ENCODE peak calls at places on chromosomes 13 and 19, in six cellular contexts. One of them, this sample, is unnamed. For H3K36me3, the result is how much of the 10 kb centered on the place peaks cover.

GRCh38 chr13:110361365-110361911 is 54.4 kb downstream of the COL4A2 start:
- DNase-seq in IMR-90: peak
- DNase-seq in mesendoderm: no peak
- DNase-seq in neuronal stem cell: no peak
- DNase-seq in H1: no peak
- DNase-seq in mesenchymal stem cell: peak
- DNase-seq in this sample: peak

GRCh38 chr13:112959206-112959605 is 9.8 kb upstream of the MCF2L start:
- DNase-seq in IMR-90: no peak
- DNase-seq in mesendoderm: no peak
- DNase-seq in neuronal stem cell: no peak
- DNase-seq in H1: no peak
- DNase-seq in mesenchymal stem cell: no peak
- DNase-seq in this sample: no peak

GRCh38 chr13:40920826-40921225 is 98.3 kb downstream of the ELF1 start:
- DNase-seq in IMR-90: peak
- DNase-seq in mesendoderm: no peak
- DNase-seq in neuronal stem cell: no peak
- DNase-seq in H1: no peak
- DNase-seq in mesenchymal stem cell: peak
- DNase-seq in this sample: no peak

GRCh38 chr13:67277581-67277980 is 47.4 kb upstream of the PCDH9 start:
- DNase-seq in IMR-90: no peak
- DNase-seq in mesendoderm: no peak
- DNase-seq in neuronal stem cell: no peak
- DNase-seq in H1: no peak
- DNase-seq in mesenchymal stem cell: no peak
- DNase-seq in this sample: no peak

GRCh38 chr13:48006396-48006795 is 5.3 kb upstream of the SUCLA2 start:
- DNase-seq in IMR-90: no peak
- DNase-seq in mesendoderm: no peak
- DNase-seq in neuronal stem cell: no peak
- DNase-seq in H1: no peak
- DNase-seq in mesenchymal stem cell: no peak
- DNase-seq in this sample: no peak

GRCh38 chr13:59743195-59743594 is 420.5 kb downstream of the DIAPH3 start:
- DNase-seq in IMR-90: peak
- DNase-seq in mesendoderm: no peak
- DNase-seq in neuronal stem cell: no peak
- DNase-seq in H1: no peak
- DNase-seq in mesenchymal stem cell: peak
- DNase-seq in this sample: no peak

GRCh38 chr19:40388486-40388885 is 1.5 kb downstream of the HIPK4 start:
- DNase-seq in IMR-90: no peak
- DNase-seq in mesendoderm: no peak
- DNase-seq in neuronal stem cell: no peak
- DNase-seq in H1: no peak
- DNase-seq in mesenchymal stem cell: no peak
- DNase-seq in this sample: no peak

GRCh38 chr19:934865-935422 is 9.1 kb downstream of the ARID3A start:
- DNase-seq in IMR-90: peak
- DNase-seq in mesendoderm: no peak
- DNase-seq in neuronal stem cell: no peak
- DNase-seq in H1: no peak
- DNase-seq in mesenchymal stem cell: no peak
- DNase-seq in this sample: peak

GRCh38 chr13:37484056-37484455 is 114.5 kb downstream of the POSTN start:
- DNase-seq in IMR-90: no peak
- DNase-seq in mesendoderm: no peak
- DNase-seq in neuronal stem cell: no peak
- DNase-seq in H1: no peak
- DNase-seq in mesenchymal stem cell: no peak
- DNase-seq in this sample: no peak

GRCh38 chr13:99726261-99726894 is 225.1 kb downstream of the TM9SF2 start:
- DNase-seq in IMR-90: no peak
- DNase-seq in mesendoderm: peak
- DNase-seq in neuronal stem cell: no peak
- DNase-seq in H1: peak
- DNase-seq in mesenchymal stem cell: no peak
- DNase-seq in this sample: no peak

DNA sequence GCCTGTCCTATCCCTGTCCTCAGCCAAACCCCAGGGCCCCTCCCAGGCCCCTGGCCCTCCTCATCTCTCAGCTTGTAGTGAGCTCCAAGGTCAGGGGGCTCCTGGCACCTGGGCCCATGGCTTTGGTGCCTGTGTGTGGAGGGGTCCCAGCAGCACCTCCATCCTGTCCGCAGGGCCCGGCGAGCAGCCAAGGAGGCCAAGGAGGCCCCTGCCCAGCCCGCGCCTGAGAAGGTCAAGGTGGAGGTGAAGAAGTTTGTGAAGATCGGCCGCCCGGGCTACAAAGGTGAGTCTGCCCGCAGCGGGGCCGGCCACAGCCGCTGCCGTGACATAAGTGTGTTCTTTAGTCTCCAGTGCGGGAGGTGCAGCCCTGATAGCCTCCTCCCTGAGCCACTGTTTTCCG is 3.9 kb upstream of the AMH start:
- DNase-seq in IMR-90: no peak
- DNase-seq in mesendoderm: no peak
- DNase-seq in neuronal stem cell: no peak
- DNase-seq in H1: no peak
- DNase-seq in mesenchymal stem cell: no peak
- DNase-seq in this sample: no peak
- H3K36me3 ChIP-seq in IMR-90: half or more
- H3K36me3 ChIP-seq in mesendoderm: under half
- H3K36me3 ChIP-seq in neuronal stem cell: under half
- H3K36me3 ChIP-seq in H1: under half
- H3K36me3 ChIP-seq in mesenchymal stem cell: half or more
- H3K36me3 ChIP-seq in this sample: half or more

GRCh38 chr19:48757089-48757675 is 1.9 kb downstream of the FGF21 start:
- DNase-seq in IMR-90: no peak
- DNase-seq in mesendoderm: no peak
- DNase-seq in neuronal stem cell: no peak
- DNase-seq in H1: no peak
- DNase-seq in mesenchymal stem cell: no peak
- DNase-seq in this sample: no peak

GRCh38 chr19:48756686-48757085 is 1.4 kb downstream of the FGF21 start:
- DNase-seq in IMR-90: no peak
- DNase-seq in mesendoderm: no peak
- DNase-seq in neuronal stem cell: no peak
- DNase-seq in H1: no peak
- DNase-seq in mesenchymal stem cell: no peak
- DNase-seq in this sample: no peak

GRCh38 chr19:48755787-48756674 is 707 bp downstream of the FGF21 start:
- DNase-seq in IMR-90: no peak
- DNase-seq in mesendoderm: no peak
- DNase-seq in neuronal stem cell: no peak
- DNase-seq in H1: no peak
- DNase-seq in mesenchymal stem cell: no peak
- DNase-seq in this sample: no peak

GRCh38 chr19:48752511-48753365 is at the start of gene FUT1:
- DNase-seq in IMR-90: no peak
- DNase-seq in mesendoderm: peak
- DNase-seq in neuronal stem cell: no peak
- DNase-seq in H1: peak
- DNase-seq in mesenchymal stem cell: peak
- DNase-seq in this sample: peak

GRCh38 chr19:48754950-48755645 is at the start of gene FGF21:
- DNase-seq in IMR-90: no peak
- DNase-seq in mesendoderm: peak
- DNase-seq in neuronal stem cell: no peak
- DNase-seq in H1: no peak
- DNase-seq in mesenchymal stem cell: no peak
- DNase-seq in this sample: no peak
- H2AK5ac ChIP-seq in IMR-90: no peak
- H2AK5ac ChIP-seq in mesendoderm: no peak
- H2AK5ac ChIP-seq in neuronal stem cell: peak
- H2AK5ac ChIP-seq in H1: peak
- H2AK5ac ChIP-seq in mesenchymal stem cell: no peak
- H2AK5ac ChIP-seq in this sample: no peak

GRCh38 chr13:75541961-75542360 is 4.3 kb upstream of the COMMD6 start:
- DNase-seq in IMR-90: no peak
- DNase-seq in mesendoderm: no peak
- DNase-seq in neuronal stem cell: no peak
- DNase-seq in H1: no peak
- DNase-seq in mesenchymal stem cell: no peak
- DNase-seq in this sample: no peak

GRCh38 chr13:75544681-75545333 is 4.8 kb upstream of the UCHL3 start:
- DNase-seq in IMR-90: peak
- DNase-seq in mesendoderm: no peak
- DNase-seq in neuronal stem cell: no peak
- DNase-seq in H1: no peak
- DNase-seq in mesenchymal stem cell: peak
- DNase-seq in this sample: peak

GRCh38 chr13:75537401-75538365 is at the start of gene COMMD6:
- DNase-seq in IMR-90: peak
- DNase-seq in mesendoderm: peak
- DNase-seq in neuronal stem cell: peak
- DNase-seq in H1: peak
- DNase-seq in mesenchymal stem cell: peak
- DNase-seq in this sample: peak

GRCh38 chr13:75541287-75541686 is 3.6 kb upstream of the COMMD6 start:
- DNase-seq in IMR-90: peak
- DNase-seq in mesendoderm: no peak
- DNase-seq in neuronal stem cell: no peak
- DNase-seq in H1: no peak
- DNase-seq in mesenchymal stem cell: peak
- DNase-seq in this sample: peak
- H4K8ac ChIP-seq in IMR-90: no peak
- H4K8ac ChIP-seq in mesendoderm: no peak
- H4K8ac ChIP-seq in neuronal stem cell: no peak
- H4K8ac ChIP-seq in H1: no peak
- H4K8ac ChIP-seq in mesenchymal stem cell: no peak
- H4K8ac ChIP-seq in this sample: no peak

GRCh38 chr19:5609881-5610280 is 12.7 kb downstream of the SAFB2 start:
- DNase-seq in IMR-90: no peak
- DNase-seq in mesendoderm: no peak
- DNase-seq in neuronal stem cell: no peak
- DNase-seq in H1: no peak
- DNase-seq in mesenchymal stem cell: no peak
- DNase-seq in this sample: no peak
- H3K36me3 ChIP-seq in IMR-90: half or more
- H3K36me3 ChIP-seq in mesendoderm: under half
- H3K36me3 ChIP-seq in neuronal stem cell: half or more
- H3K36me3 ChIP-seq in H1: half or more
- H3K36me3 ChIP-seq in mesenchymal stem cell: half or more
- H3K36me3 ChIP-seq in this sample: half or more

DNA sequence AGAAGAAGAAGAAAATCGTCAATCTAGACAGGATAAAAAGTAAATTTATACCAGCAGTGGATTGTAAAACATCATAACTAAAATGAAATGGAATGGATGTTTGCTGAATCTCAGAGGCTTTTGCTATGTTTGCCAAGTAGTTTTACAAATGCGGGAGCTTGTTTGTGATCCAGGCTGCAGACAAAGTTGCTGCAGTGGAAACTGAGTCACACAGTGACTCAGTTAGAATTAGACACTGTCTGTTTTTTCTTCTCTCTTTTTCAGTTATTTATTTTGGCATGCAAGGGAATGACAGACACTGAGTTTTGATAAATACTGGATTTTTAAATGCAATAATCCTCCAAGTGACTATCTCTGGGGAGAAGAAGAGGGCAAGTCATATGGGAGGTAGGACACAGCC is 4.6 kb upstream of the PNMA8A start:
- DNase-seq in IMR-90: peak
- DNase-seq in mesendoderm: no peak
- DNase-seq in neuronal stem cell: no peak
- DNase-seq in H1: no peak
- DNase-seq in mesenchymal stem cell: no peak
- DNase-seq in this sample: no peak
- H2AK5ac ChIP-seq in IMR-90: no peak
- H2AK5ac ChIP-seq in mesendoderm: no peak
- H2AK5ac ChIP-seq in neuronal stem cell: no peak
- H2AK5ac ChIP-seq in H1: no peak
- H2AK5ac ChIP-seq in mesenchymal stem cell: no peak
- H2AK5ac ChIP-seq in this sample: no peak

GRCh38 chr19:11105014-11105636 is 15.9 kb downstream of the LDLR start:
- DNase-seq in IMR-90: no peak
- DNase-seq in mesendoderm: no peak
- DNase-seq in neuronal stem cell: no peak
- DNase-seq in H1: no peak
- DNase-seq in mesenchymal stem cell: no peak
- DNase-seq in this sample: no peak

GRCh38 chr19:11111771-11112144 is 22.5 kb downstream of the LDLR start:
- DNase-seq in IMR-90: no peak
- DNase-seq in mesendoderm: no peak
- DNase-seq in neuronal stem cell: no peak
- DNase-seq in H1: no peak
- DNase-seq in mesenchymal stem cell: no peak
- DNase-seq in this sample: no peak

GRCh38 chr19:11111117-11111770 is 22.0 kb downstream of the LDLR start:
- DNase-seq in IMR-90: no peak
- DNase-seq in mesendoderm: no peak
- DNase-seq in neuronal stem cell: no peak
- DNase-seq in H1: no peak
- DNase-seq in mesenchymal stem cell: no peak
- DNase-seq in this sample: no peak

GRCh38 chr19:11102944-11103343 is 13.7 kb downstream of the LDLR start:
- DNase-seq in IMR-90: no peak
- DNase-seq in mesendoderm: no peak
- DNase-seq in neuronal stem cell: no peak
- DNase-seq in H1: no peak
- DNase-seq in mesenchymal stem cell: peak
- DNase-seq in this sample: no peak

GRCh38 chr19:11106477-11106876 is 17.2 kb downstream of the LDLR start:
- DNase-seq in IMR-90: no peak
- DNase-seq in mesendoderm: no peak
- DNase-seq in neuronal stem cell: no peak
- DNase-seq in H1: no peak
- DNase-seq in mesenchymal stem cell: peak
- DNase-seq in this sample: no peak
- H4K8ac ChIP-seq in IMR-90: no peak
- H4K8ac ChIP-seq in mesendoderm: no peak
- H4K8ac ChIP-seq in neuronal stem cell: no peak
- H4K8ac ChIP-seq in H1: no peak
- H4K8ac ChIP-seq in mesenchymal stem cell: peak
- H4K8ac ChIP-seq in this sample: no peak